ENCODE peak calls at places on chromosomes 5 and 9, in nine cellular contexts. One of them, this sample, is unnamed.

GRCh38 chr5:129904667-129905466 is 602 bp downstream of the CHSY3 start:
- DNase-seq in right lobe of liver: peak; percentile 32
- DNase-seq in suprapubic skin: no peak
- DNase-seq in AG20443: peak; percentile 58
- DNase-seq in fibroblast of pulmonary artery: peak; percentile 14
- DNase-seq in pons: no peak
- DNase-seq in NCI-H187: no peak
- DNase-seq in NCI-H2171: no peak
- DNase-seq in stimulated activated CD8-positive, alpha-beta memory T cell treated with anti-CD3 and anti-CD28 coated beads, Interleukin-7, amount 100 ng/mL, for 1 hour: no peak
- DNase-seq in this sample: no peak

GRCh38 chr5:123512631-123513461 is 869 bp downstream of the CSNK1G3 start:
- DNase-seq in fibroblast of pulmonary artery: peak; percentile 44
- DNase-seq in NCI-H187: peak; percentile 16
- DNase-seq in suprapubic skin: peak; percentile 83
- DNase-seq in NCI-H2171: no peak
- DNase-seq in stimulated activated CD8-positive, alpha-beta memory T cell treated with anti-CD3 and anti-CD28 coated beads, Interleukin-7, amount 100 ng/mL, for 1 hour: no peak
- DNase-seq in AG20443: peak; percentile 38
- DNase-seq in right lobe of liver: peak; percentile 51
- DNase-seq in pons: peak; percentile 47
- DNase-seq in this sample: no peak

GRCh38 chr5:126686451-126687126 is 85.8 kb downstream of the PHAX start:
- DNase-seq in NCI-H2171: no peak
- DNase-seq in stimulated activated CD8-positive, alpha-beta memory T cell treated with anti-CD3 and anti-CD28 coated beads, Interleukin-7, amount 100 ng/mL, for 1 hour: no peak
- DNase-seq in NCI-H187: no peak
- DNase-seq in right lobe of liver: no peak
- DNase-seq in suprapubic skin: no peak
- DNase-seq in pons: no peak
- DNase-seq in AG20443: no peak
- DNase-seq in fibroblast of pulmonary artery: no peak
- DNase-seq in this sample: no peak

GRCh38 chr9:126704157-126704941 is 90.6 kb downstream of the LMX1B start:
- DNase-seq in suprapubic skin: peak; percentile 77
- DNase-seq in fibroblast of pulmonary artery: peak; percentile 63
- DNase-seq in stimulated activated CD8-positive, alpha-beta memory T cell treated with anti-CD3 and anti-CD28 coated beads, Interleukin-7, amount 100 ng/mL, for 1 hour: no peak
- DNase-seq in AG20443: peak; percentile 79
- DNase-seq in NCI-H2171: no peak
- DNase-seq in pons: no peak
- DNase-seq in NCI-H187: no peak
- DNase-seq in right lobe of liver: no peak
- DNase-seq in this sample: no peak

GRCh38 chr5:15420201-15420600 is 79.8 kb upstream of the FBXL7 start:
- DNase-seq in stimulated activated CD8-positive, alpha-beta memory T cell treated with anti-CD3 and anti-CD28 coated beads, Interleukin-7, amount 100 ng/mL, for 1 hour: no peak
- DNase-seq in NCI-H187: no peak
- DNase-seq in NCI-H2171: no peak
- DNase-seq in pons: no peak
- DNase-seq in fibroblast of pulmonary artery: no peak
- DNase-seq in AG20443: no peak
- DNase-seq in suprapubic skin: no peak
- DNase-seq in right lobe of liver: no peak
- DNase-seq in this sample: no peak

GRCh38 chr9:27856748-27857147 is 283.5 kb upstream of the C9orf72 start:
- DNase-seq in right lobe of liver: no peak
- DNase-seq in NCI-H187: no peak
- DNase-seq in stimulated activated CD8-positive, alpha-beta memory T cell treated with anti-CD3 and anti-CD28 coated beads, Interleukin-7, amount 100 ng/mL, for 1 hour: no peak
- DNase-seq in NCI-H2171: no peak
- DNase-seq in AG20443: no peak
- DNase-seq in pons: no peak
- DNase-seq in suprapubic skin: no peak
- DNase-seq in fibroblast of pulmonary artery: no peak
- DNase-seq in this sample: no peak

GRCh38 chr5:14182761-14183160 is 39.6 kb downstream of the TRIO start:
- DNase-seq in NCI-H2171: no peak
- DNase-seq in pons: no peak
- DNase-seq in AG20443: no peak
- DNase-seq in NCI-H187: no peak
- DNase-seq in suprapubic skin: no peak
- DNase-seq in stimulated activated CD8-positive, alpha-beta memory T cell treated with anti-CD3 and anti-CD28 coated beads, Interleukin-7, amount 100 ng/mL, for 1 hour: no peak
- DNase-seq in fibroblast of pulmonary artery: no peak
- DNase-seq in right lobe of liver: no peak
- DNase-seq in this sample: no peak

GRCh38 chr5:36688722-36689121 is 82.3 kb downstream of the SLC1A3 start:
- DNase-seq in AG20443: no peak
- DNase-seq in stimulated activated CD8-positive, alpha-beta memory T cell treated with anti-CD3 and anti-CD28 coated beads, Interleukin-7, amount 100 ng/mL, for 1 hour: no peak
- DNase-seq in fibroblast of pulmonary artery: no peak
- DNase-seq in right lobe of liver: no peak
- DNase-seq in suprapubic skin: no peak
- DNase-seq in NCI-H2171: no peak
- DNase-seq in NCI-H187: no peak
- DNase-seq in pons: peak; percentile 45
- DNase-seq in this sample: no peak

GRCh38 chr9:107336718-107337360 is 53.8 kb downstream of the RAD23B start:
- DNase-seq in pons: peak; percentile 14
- DNase-seq in fibroblast of pulmonary artery: peak; percentile 47
- DNase-seq in NCI-H2171: no peak
- DNase-seq in NCI-H187: no peak
- DNase-seq in AG20443: peak; percentile 73
- DNase-seq in stimulated activated CD8-positive, alpha-beta memory T cell treated with anti-CD3 and anti-CD28 coated beads, Interleukin-7, amount 100 ng/mL, for 1 hour: no peak
- DNase-seq in suprapubic skin: no peak
- DNase-seq in right lobe of liver: no peak
- DNase-seq in this sample: no peak

GRCh38 chr5:52983731-52984620 is 5.2 kb upstream of the ITGA2 start:
- DNase-seq in stimulated activated CD8-positive, alpha-beta memory T cell treated with anti-CD3 and anti-CD28 coated beads, Interleukin-7, amount 100 ng/mL, for 1 hour: no peak
- DNase-seq in NCI-H187: no peak
- DNase-seq in AG20443: no peak
- DNase-seq in right lobe of liver: no peak
- DNase-seq in pons: no peak
- DNase-seq in NCI-H2171: no peak
- DNase-seq in fibroblast of pulmonary artery: peak; percentile 54
- DNase-seq in suprapubic skin: no peak
- DNase-seq in this sample: no peak

GRCh38 chr5:94188725-94189124 is 429.7 kb downstream of the KIAA0825 start:
- DNase-seq in AG20443: no peak
- DNase-seq in NCI-H2171: no peak
- DNase-seq in stimulated activated CD8-positive, alpha-beta memory T cell treated with anti-CD3 and anti-CD28 coated beads, Interleukin-7, amount 100 ng/mL, for 1 hour: no peak
- DNase-seq in pons: no peak
- DNase-seq in NCI-H187: no peak
- DNase-seq in fibroblast of pulmonary artery: no peak
- DNase-seq in right lobe of liver: no peak
- DNase-seq in suprapubic skin: no peak
- DNase-seq in this sample: no peak

GRCh38 chr5:159178978-159179377 is 30.4 kb downstream of the RNF145 start:
- DNase-seq in NCI-H187: no peak
- DNase-seq in suprapubic skin: no peak
- DNase-seq in stimulated activated CD8-positive, alpha-beta memory T cell treated with anti-CD3 and anti-CD28 coated beads, Interleukin-7, amount 100 ng/mL, for 1 hour: no peak
- DNase-seq in NCI-H2171: no peak
- DNase-seq in fibroblast of pulmonary artery: peak; percentile 99
- DNase-seq in right lobe of liver: no peak
- DNase-seq in AG20443: peak; percentile 74
- DNase-seq in pons: peak; percentile 22
- DNase-seq in this sample: no peak

GRCh38 chr5:15757635-15758034 is 257.7 kb downstream of the FBXL7 start:
- DNase-seq in fibroblast of pulmonary artery: no peak
- DNase-seq in stimulated activated CD8-positive, alpha-beta memory T cell treated with anti-CD3 and anti-CD28 coated beads, Interleukin-7, amount 100 ng/mL, for 1 hour: no peak
- DNase-seq in right lobe of liver: no peak
- DNase-seq in NCI-H187: no peak
- DNase-seq in pons: no peak
- DNase-seq in AG20443: no peak
- DNase-seq in NCI-H2171: no peak
- DNase-seq in suprapubic skin: no peak
- DNase-seq in this sample: no peak

GRCh38 chr5:168341178-168341577 is 49.7 kb downstream of the WWC1 start:
- DNase-seq in stimulated activated CD8-positive, alpha-beta memory T cell treated with anti-CD3 and anti-CD28 coated beads, Interleukin-7, amount 100 ng/mL, for 1 hour: no peak
- DNase-seq in NCI-H2171: no peak
- DNase-seq in NCI-H187: no peak
- DNase-seq in fibroblast of pulmonary artery: no peak
- DNase-seq in suprapubic skin: no peak
- DNase-seq in pons: no peak
- DNase-seq in right lobe of liver: no peak
- DNase-seq in AG20443: no peak
- DNase-seq in this sample: no peak

GRCh38 chr5:132364319-132364718 is 5.2 kb upstream of the SLC22A5 start:
- DNase-seq in stimulated activated CD8-positive, alpha-beta memory T cell treated with anti-CD3 and anti-CD28 coated beads, Interleukin-7, amount 100 ng/mL, for 1 hour: no peak
- DNase-seq in NCI-H187: no peak
- DNase-seq in fibroblast of pulmonary artery: peak; percentile 92
- DNase-seq in AG20443: peak; percentile 81
- DNase-seq in pons: no peak
- DNase-seq in right lobe of liver: no peak
- DNase-seq in suprapubic skin: no peak
- DNase-seq in NCI-H2171: no peak
- DNase-seq in this sample: no peak

GRCh38 chr5:81817980-81818379 is 67.1 kb upstream of the SSBP2 start:
- DNase-seq in stimulated activated CD8-positive, alpha-beta memory T cell treated with anti-CD3 and anti-CD28 coated beads, Interleukin-7, amount 100 ng/mL, for 1 hour: no peak
- DNase-seq in NCI-H2171: no peak
- DNase-seq in pons: no peak
- DNase-seq in suprapubic skin: no peak
- DNase-seq in fibroblast of pulmonary artery: no peak
- DNase-seq in right lobe of liver: no peak
- DNase-seq in AG20443: no peak
- DNase-seq in NCI-H187: no peak
- DNase-seq in this sample: no peak

GRCh38 chr5:127609016-127609415 is 39.9 kb upstream of the CTXN3 start:
- DNase-seq in NCI-H2171: no peak
- DNase-seq in stimulated activated CD8-positive, alpha-beta memory T cell treated with anti-CD3 and anti-CD28 coated beads, Interleukin-7, amount 100 ng/mL, for 1 hour: no peak
- DNase-seq in pons: no peak
- DNase-seq in right lobe of liver: no peak
- DNase-seq in fibroblast of pulmonary artery: no peak
- DNase-seq in NCI-H187: no peak
- DNase-seq in suprapubic skin: no peak
- DNase-seq in AG20443: no peak
- DNase-seq in this sample: no peak

GRCh38 chr9:98795970-98796363 is 388 bp downstream of the ANKS6 start:
- DNase-seq in right lobe of liver: peak; percentile 43
- DNase-seq in pons: no peak
- DNase-seq in fibroblast of pulmonary artery: no peak
- DNase-seq in AG20443: peak; percentile 60
- DNase-seq in suprapubic skin: no peak
- DNase-seq in NCI-H187: no peak
- DNase-seq in stimulated activated CD8-positive, alpha-beta memory T cell treated with anti-CD3 and anti-CD28 coated beads, Interleukin-7, amount 100 ng/mL, for 1 hour: no peak
- DNase-seq in NCI-H2171: no peak
- DNase-seq in this sample: no peak

GRCh38 chr9:127658431-127658830 is 46.4 kb downstream of the STXBP1 start:
- DNase-seq in suprapubic skin: no peak
- DNase-seq in pons: no peak
- DNase-seq in right lobe of liver: no peak
- DNase-seq in stimulated activated CD8-positive, alpha-beta memory T cell treated with anti-CD3 and anti-CD28 coated beads, Interleukin-7, amount 100 ng/mL, for 1 hour: no peak
- DNase-seq in NCI-H2171: peak; percentile 36
- DNase-seq in AG20443: no peak
- DNase-seq in fibroblast of pulmonary artery: no peak
- DNase-seq in NCI-H187: no peak
- DNase-seq in this sample: peak; percentile 27

GRCh38 chr5:136185974-136186373 is 7.0 kb downstream of the SMIM32 start:
- DNase-seq in pons: no peak
- DNase-seq in NCI-H2171: no peak
- DNase-seq in stimulated activated CD8-positive, alpha-beta memory T cell treated with anti-CD3 and anti-CD28 coated beads, Interleukin-7, amount 100 ng/mL, for 1 hour: no peak
- DNase-seq in right lobe of liver: no peak
- DNase-seq in suprapubic skin: no peak
- DNase-seq in AG20443: no peak
- DNase-seq in fibroblast of pulmonary artery: no peak
- DNase-seq in NCI-H187: no peak
- DNase-seq in this sample: no peak

GRCh38 chr9:123360161-123361085 is 4.4 kb downstream of the CRB2 start:
- DNase-seq in suprapubic skin: no peak
- DNase-seq in AG20443: no peak
- DNase-seq in pons: no peak
- DNase-seq in fibroblast of pulmonary artery: no peak
- DNase-seq in NCI-H2171: peak; percentile 73
- DNase-seq in NCI-H187: no peak
- DNase-seq in right lobe of liver: peak; percentile 45
- DNase-seq in stimulated activated CD8-positive, alpha-beta memory T cell treated with anti-CD3 and anti-CD28 coated beads, Interleukin-7, amount 100 ng/mL, for 1 hour: peak; percentile 9
- DNase-seq in this sample: no peak

GRCh38 chr5:6470672-6471071 is 22.0 kb downstream of the UBE2QL1 start:
- DNase-seq in stimulated activated CD8-positive, alpha-beta memory T cell treated with anti-CD3 and anti-CD28 coated beads, Interleukin-7, amount 100 ng/mL, for 1 hour: no peak
- DNase-seq in pons: no peak
- DNase-seq in AG20443: no peak
- DNase-seq in right lobe of liver: peak; percentile 51
- DNase-seq in suprapubic skin: no peak
- DNase-seq in NCI-H187: no peak
- DNase-seq in NCI-H2171: no peak
- DNase-seq in fibroblast of pulmonary artery: no peak
- DNase-seq in this sample: no peak

GRCh38 chr5:77995793-77996409 is 219.8 kb upstream of the TBCA start:
- DNase-seq in fibroblast of pulmonary artery: no peak
- DNase-seq in AG20443: no peak
- DNase-seq in stimulated activated CD8-positive, alpha-beta memory T cell treated with anti-CD3 and anti-CD28 coated beads, Interleukin-7, amount 100 ng/mL, for 1 hour: no peak
- DNase-seq in pons: no peak
- DNase-seq in right lobe of liver: no peak
- DNase-seq in NCI-H2171: no peak
- DNase-seq in NCI-H187: peak; percentile 83
- DNase-seq in suprapubic skin: no peak
- DNase-seq in this sample: no peak

GRCh38 chr9:8143677-8144076 is 344.1 kb upstream of the DMAC1 start:
- DNase-seq in right lobe of liver: no peak
- DNase-seq in AG20443: no peak
- DNase-seq in pons: no peak
- DNase-seq in fibroblast of pulmonary artery: no peak
- DNase-seq in NCI-H187: no peak
- DNase-seq in stimulated activated CD8-positive, alpha-beta memory T cell treated with anti-CD3 and anti-CD28 coated beads, Interleukin-7, amount 100 ng/mL, for 1 hour: no peak
- DNase-seq in NCI-H2171: no peak
- DNase-seq in suprapubic skin: no peak
- DNase-seq in this sample: no peak

GRCh38 chr5:31237159-31237558 is 43.7 kb downstream of the CDH6 start:
- DNase-seq in NCI-H187: no peak
- DNase-seq in AG20443: peak; percentile 19
- DNase-seq in stimulated activated CD8-positive, alpha-beta memory T cell treated with anti-CD3 and anti-CD28 coated beads, Interleukin-7, amount 100 ng/mL, for 1 hour: no peak
- DNase-seq in suprapubic skin: no peak
- DNase-seq in fibroblast of pulmonary artery: peak; percentile 26
- DNase-seq in NCI-H2171: no peak
- DNase-seq in right lobe of liver: no peak
- DNase-seq in pons: no peak
- DNase-seq in this sample: no peak

GRCh38 chr5:132411382-132411925 is 41.9 kb downstream of the SLC22A5 start:
- DNase-seq in NCI-H2171: no peak
- DNase-seq in suprapubic skin: no peak
- DNase-seq in fibroblast of pulmonary artery: no peak
- DNase-seq in pons: peak; percentile 45
- DNase-seq in right lobe of liver: peak; percentile 38
- DNase-seq in NCI-H187: peak; percentile 61
- DNase-seq in AG20443: no peak
- DNase-seq in stimulated activated CD8-positive, alpha-beta memory T cell treated with anti-CD3 and anti-CD28 coated beads, Interleukin-7, amount 100 ng/mL, for 1 hour: no peak
- DNase-seq in this sample: no peak